ENCODE peak calls at places on chromosomes 11 and 22, in four cellular contexts. One of them, this sample, is unnamed.

GRCh38 chr22:23862103-23862502 is 4.4 kb downstream of the SLC2A11 start:
- DNase-seq in A549: peak
- DNase-seq in H1: peak
- DNase-seq in K562: peak
- DNase-seq in this sample: no peak

GRCh38 chr11:83042966-83043711 is 28.6 kb downstream of the RAB30 start:
- DNase-seq in A549: no peak
- DNase-seq in K562: no peak
- DNase-seq in H1: no peak
- DNase-seq in this sample: no peak

GRCh38 chr11:204587-205109 is 2.6 kb downstream of the BET1L start:
- DNase-seq in H1: no peak
- DNase-seq in K562: no peak
- DNase-seq in A549: no peak
- DNase-seq in this sample: no peak

GRCh38 chr11:134845474-134846435 is 433.7 kb upstream of the B3GAT1 start:
- DNase-seq in K562: no peak
- DNase-seq in H1: peak
- DNase-seq in A549: no peak
- DNase-seq in this sample: no peak

GRCh38 chr11:133072366-133072765 is 459.9 kb downstream of the OPCML start:
- DNase-seq in K562: no peak
- DNase-seq in A549: no peak
- DNase-seq in H1: no peak
- DNase-seq in this sample: no peak

GRCh38 chr11:17763703-17764102 is 29.1 kb downstream of the KCNC1 start:
- DNase-seq in H1: no peak
- DNase-seq in A549: no peak
- DNase-seq in K562: no peak
- DNase-seq in this sample: no peak

GRCh38 chr22:24789516-24789915 is 15.0 kb upstream of the PIWIL3 start:
- DNase-seq in H1: no peak
- DNase-seq in K562: no peak
- DNase-seq in A549: no peak
- DNase-seq in this sample: peak

GRCh38 chr11:118790357-118791014 is 478 bp downstream of the DDX6 start:
- DNase-seq in H1: peak
- DNase-seq in K562: no peak
- DNase-seq in A549: peak
- DNase-seq in this sample: peak

GRCh38 chr11:45246241-45246640 is 39.9 kb downstream of the SYT13 start:
- DNase-seq in K562: no peak
- DNase-seq in H1: no peak
- DNase-seq in A549: no peak
- DNase-seq in this sample: no peak

GRCh38 chr11:68956142-68956541 is 24.6 kb downstream of the MRGPRD start:
- DNase-seq in K562: peak
- DNase-seq in A549: no peak
- DNase-seq in H1: peak
- DNase-seq in this sample: no peak

GRCh38 chr11:1992111-1992510 is 5.5 kb downstream of the H19 start:
- DNase-seq in K562: no peak
- DNase-seq in H1: peak
- DNase-seq in A549: no peak
- DNase-seq in this sample: no peak

DNA sequence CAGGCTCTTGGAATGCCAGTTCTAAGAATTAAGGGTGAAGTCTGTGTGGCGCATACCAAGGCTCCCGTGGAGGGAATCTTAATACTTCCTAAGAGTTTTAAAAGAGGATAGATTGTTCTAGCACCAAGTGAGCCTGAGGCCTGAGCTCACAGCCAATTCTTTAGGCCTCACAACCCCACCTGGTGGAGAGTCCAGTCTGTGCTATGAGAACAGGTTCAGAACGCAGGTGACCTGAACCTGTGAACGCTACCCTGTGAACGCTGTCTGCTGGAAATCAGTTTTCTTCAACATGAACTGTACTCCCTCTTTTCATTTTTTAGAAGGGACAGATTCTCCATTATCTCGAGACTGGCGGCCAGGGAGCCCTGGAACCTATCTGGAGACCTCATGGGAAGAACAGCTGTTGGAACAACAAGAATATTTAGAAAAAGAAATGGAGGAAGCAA is 43.2 kb upstream of the DLAT start:
- DNase-seq in K562: peak
- DNase-seq in A549: peak
- DNase-seq in H1: peak
- DNase-seq in this sample: peak
- TF ChIP-seq PHF8 in K562: no peak
- TF ChIP-seq PHF8 in A549: no peak
- TF ChIP-seq PHF8 in H1: no peak
- TF ChIP-seq PHF8 in this sample: no peak

GRCh38 chr11:48101958-48102357 is 114.7 kb upstream of the OR4B1 start:
- DNase-seq in A549: no peak
- DNase-seq in K562: no peak
- DNase-seq in H1: no peak
- DNase-seq in this sample: peak
- TF ChIP-seq PHF8 in A549: no peak
- TF ChIP-seq PHF8 in K562: no peak
- TF ChIP-seq PHF8 in H1: no peak
- TF ChIP-seq PHF8 in this sample: no peak

GRCh38 chr11:74000307-74000630 is 8.6 kb downstream of the UCP3 start:
- DNase-seq in A549: no peak
- DNase-seq in H1: no peak
- DNase-seq in K562: no peak
- DNase-seq in this sample: no peak

GRCh38 chr11:74000770-74001169 is 8.1 kb downstream of the UCP3 start:
- DNase-seq in A549: no peak
- DNase-seq in K562: no peak
- DNase-seq in H1: no peak
- DNase-seq in this sample: no peak

GRCh38 chr11:73998846-73999575 is 9.9 kb downstream of the UCP3 start:
- DNase-seq in H1: no peak
- DNase-seq in A549: no peak
- DNase-seq in K562: no peak
- DNase-seq in this sample: no peak

GRCh38 chr11:74001822-74002286 is 7.0 kb downstream of the UCP3 start:
- DNase-seq in H1: no peak
- DNase-seq in K562: no peak
- DNase-seq in A549: no peak
- DNase-seq in this sample: no peak

GRCh38 chr11:73999581-74000306 is 9.1 kb downstream of the UCP3 start:
- DNase-seq in A549: no peak
- DNase-seq in H1: no peak
- DNase-seq in K562: no peak
- DNase-seq in this sample: no peak
- TF ChIP-seq PHF8 in A549: no peak
- TF ChIP-seq PHF8 in H1: no peak
- TF ChIP-seq PHF8 in K562: no peak
- TF ChIP-seq PHF8 in this sample: no peak

GRCh38 chr22:43867839-43868652 is 5.7 kb upstream of the SULT4A1 start:
- DNase-seq in K562: peak
- DNase-seq in H1: peak
- DNase-seq in A549: peak
- DNase-seq in this sample: no peak
- TF ChIP-seq PHF8 in K562: no peak
- TF ChIP-seq PHF8 in H1: no peak
- TF ChIP-seq PHF8 in A549: no peak
- TF ChIP-seq PHF8 in this sample: no peak

GRCh38 chr22:42807185-42807584 is 49.9 kb downstream of the ARFGAP3 start:
- DNase-seq in K562: no peak
- DNase-seq in H1: no peak
- DNase-seq in A549: no peak
- DNase-seq in this sample: no peak

GRCh38 chr22:42803454-42803853 is 53.6 kb downstream of the ARFGAP3 start:
- DNase-seq in H1: no peak
- DNase-seq in K562: no peak
- DNase-seq in A549: no peak
- DNase-seq in this sample: no peak

GRCh38 chr22:42808516-42808915 is 48.6 kb downstream of the ARFGAP3 start:
- DNase-seq in H1: no peak
- DNase-seq in A549: no peak
- DNase-seq in K562: no peak
- DNase-seq in this sample: no peak

GRCh38 chr22:42805998-42806481 is 51.0 kb downstream of the ARFGAP3 start:
- DNase-seq in H1: peak
- DNase-seq in A549: no peak
- DNase-seq in K562: no peak
- DNase-seq in this sample: no peak

GRCh38 chr22:42805016-42805997 is 51.8 kb downstream of the ARFGAP3 start:
- DNase-seq in K562: no peak
- DNase-seq in H1: no peak
- DNase-seq in A549: no peak
- DNase-seq in this sample: peak
- TF ChIP-seq PHF8 in K562: no peak
- TF ChIP-seq PHF8 in H1: no peak
- TF ChIP-seq PHF8 in A549: no peak
- TF ChIP-seq PHF8 in this sample: no peak

GRCh38 chr11:70862093-70862492 is 390.3 kb downstream of the SHANK2 start:
- DNase-seq in K562: no peak
- DNase-seq in H1: no peak
- DNase-seq in A549: no peak
- DNase-seq in this sample: no peak
- TF ChIP-seq PHF8 in K562: no peak
- TF ChIP-seq PHF8 in H1: no peak
- TF ChIP-seq PHF8 in A549: no peak
- TF ChIP-seq PHF8 in this sample: no peak